ENCODE peak calls at places on chromosomes 12 and 14, in six cellular contexts. V is stimulated activated CD4-positive, alpha-beta T cell treated with anti-CD3 and anti-CD28 coated beads, Interleukin-15, amount 100 ng/mL, for 24 hours; C is Right ventricle myocardium superior; A is caudate nucleus; T is activated naive CD4-positive, alpha-beta T cell treated with anti-CD3 and anti-CD28 coated beads, Interleukin-2, amount 10 ng/mL, durations not matched to agents 7 days and 5 days; X is Ammon's horn. P is an unnamed sample.

GRCh38 chr12:24596768-24597388 is 352.0 kb downstream of the BCAT1 start:
- DNase-seq in V (no peak), C (no peak), A (no peak), T (no peak), X (peak), P (no peak)

GRCh38 chr12:42652048-42652447 is 62.5 kb upstream of the PRICKLE1 start:
- DNase-seq in V (no peak), C (no peak), A (no peak), T (no peak), X (no peak), P (peak)

GRCh38 chr12:58764100-58764953 is 156.0 kb downstream of the LRIG3 start:
- DNase-seq in V (no peak), C (no peak), A (no peak), T (no peak), X (no peak), P (no peak)

GRCh38 chr12:22042981-22043669 is 2.9 kb upstream of the CMAS start:
- DNase-seq in V (no peak), C (no peak), A (no peak), T (no peak), X (no peak), P (no peak)

GRCh38 chr12:62983594-62983993 is 48.6 kb upstream of the PPM1H start:
- DNase-seq in V (no peak), C (no peak), A (no peak), T (no peak), X (peak), P (no peak)

GRCh38 chr12:3797649-3798048 is 44.7 kb upstream of the CRACR2A start:
- DNase-seq in V (no peak), C (no peak), A (no peak), T (no peak), X (no peak), P (no peak)

GRCh38 chr12:119938049-119938667 is 50.9 kb upstream of the BICDL1 start:
- DNase-seq in V (peak), C (no peak), A (peak), T (peak), X (peak), P (no peak)

GRCh38 chr14:42736408-42736807 is 1129.7 kb downstream of the LRFN5 start:
- DNase-seq in V (no peak), C (no peak), A (no peak), T (no peak), X (no peak), P (no peak)

GRCh38 chr14:75053396-75054289 is 2.4 kb upstream of the MLH3 start:
- DNase-seq in V (no peak), C (no peak), A (no peak), T (no peak), X (no peak), P (no peak)

GRCh38 chr14:34462132-34462893 is at the start of gene SPTSSA:
- DNase-seq in V (peak), C (peak), A (peak), T (peak), X (peak), P (peak)

GRCh38 chr12:77842430-77842829 is 11.7 kb downstream of the NAV3 start:
- DNase-seq in V (no peak), C (no peak), A (no peak), T (no peak), X (no peak), P (no peak)

GRCh38 chr14:96083667-96084320 is 44.6 kb downstream of the C14orf132 start:
- DNase-seq in V (no peak), C (no peak), A (no peak), T (no peak), X (no peak), P (no peak)

GRCh38 chr12:47828008-47828966 is 8.6 kb upstream of the HDAC7 start:
- DNase-seq in V (no peak), C (peak), A (no peak), T (no peak), X (no peak), P (no peak)

GRCh38 chr14:61503167-61503801 is 181.9 kb downstream of the PRKCH start:
- DNase-seq in V (peak), C (no peak), A (no peak), T (peak), X (no peak), P (peak)